ENCODE peak calls at places on chromosomes 3 and 15, in five cellular contexts. T, J, G, C and W are unnamed samples.

GRCh38 chr3:129114455-129114854 is 7.1 kb downstream of the RAB43 start:
- DNase-seq in J (no peak), G (no peak), T (no peak), C (no peak), W (no peak)

GRCh38 chr3:50423543-50423942 is 64.2 kb upstream of the TMEM115 start:
- DNase-seq in T (no peak), G (no peak), C (no peak), J (no peak), W (no peak)

GRCh38 chr3:48058089-48058488 is 41.9 kb upstream of the MAP4 start:
- DNase-seq in C (no peak), T (no peak), J (no peak), G (no peak), W (no peak)

GRCh38 chr15:48283361-48284157 is 47.7 kb upstream of the DUT start:
- DNase-seq in C (no peak), T (no peak), J (no peak), G (no peak), W (no peak)

GRCh38 chr3:194204793-194205065 is 68.8 kb downstream of the HES1 start:
- DNase-seq in T (no peak), J (no peak), G (no peak), C (no peak), W (no peak)

GRCh38 chr15:77654975-77655374 is 22.3 kb upstream of the LINGO1 start:
- DNase-seq in C (peak), J (no peak), G (no peak), T (no peak), W (no peak)

GRCh38 chr3:176780766-176781165 is 416.5 kb downstream of the TBL1XR1 start:
- DNase-seq in J (no peak), G (no peak), T (peak), C (no peak), W (no peak)

GRCh38 chr3:113912551-113913246 is 35.1 kb upstream of the ZDHHC23 start:
- DNase-seq in T (peak), G (no peak), J (no peak), C (peak), W (peak)

GRCh38 chr3:24472358-24472757 is 22.3 kb downstream of the THRB start:
- DNase-seq in C (peak), J (no peak), T (no peak), G (no peak), W (no peak)

GRCh38 chr3:18643290-18643689 is 218.2 kb upstream of the SATB1 start:
- DNase-seq in J (no peak), T (no peak), C (no peak), G (no peak), W (no peak)

GRCh38 chr3:142106536-142106935 is 42.8 kb downstream of the TFDP2 start:
- DNase-seq in T (no peak), C (no peak), J (no peak), G (no peak), W (no peak)

GRCh38 chr3:141575879-141576743 is 89.3 kb downstream of the RASA2 start:
- DNase-seq in C (peak), G (no peak), J (no peak), T (no peak), W (peak)

GRCh38 chr15:101045236-101045646 is 126.1 kb downstream of the LRRK1 start:
- DNase-seq in T (no peak), J (no peak), C (no peak), G (peak), W (no peak)

GRCh38 chr3:43153189-43154083 is 47.6 kb upstream of the POMGNT2 start:
- DNase-seq in T (no peak), J (no peak), G (no peak), C (no peak), W (no peak)

GRCh38 chr3:102454101-102454625 is 19.3 kb downstream of the ZPLD1 start:
- DNase-seq in C (no peak), T (no peak), G (no peak), J (no peak), W (no peak)

GRCh38 chr3:188772886-188773285 is 398.9 kb upstream of the TPRG1 start:
- DNase-seq in T (no peak), J (no peak), G (no peak), C (no peak), W (no peak)

GRCh38 chr3:152323834-152324233 is 55.1 kb downstream of the MBNL1 start:
- DNase-seq in T (no peak), J (no peak), C (no peak), G (no peak), W (peak)

GRCh38 chr15:45660231-45660979 is 25.6 kb downstream of the SQOR start:
- DNase-seq in G (no peak), C (no peak), J (no peak), T (no peak), W (no peak)

GRCh38 chr15:101258238-101259144 is 6.6 kb upstream of the CHSY1 start:
- DNase-seq in T (no peak), G (no peak), J (no peak), C (peak), W (peak)

GRCh38 chr3:153331676-153332075 is 169.7 kb downstream of the RAP2B start:
- DNase-seq in G (no peak), J (no peak), C (no peak), T (no peak), W (no peak)

GRCh38 chr15:68001811-68002210 is 52.3 kb upstream of the PIAS1 start:
- DNase-seq in T (no peak), J (no peak), C (no peak), G (no peak), W (no peak)

GRCh38 chr3:179528786-179529185 is 33.9 kb upstream of the ACTL6A start:
- DNase-seq in T (no peak), J (no peak), C (no peak), G (no peak), W (no peak)

GRCh38 chr15:94033014-94033682 is 198.2 kb upstream of the MCTP2 start:
- DNase-seq in C (no peak), G (no peak), T (no peak), J (no peak), W (no peak)

GRCh38 chr3:70703305-70704102 is 391.1 kb upstream of the MDFIC2 start:
- DNase-seq in C (no peak), J (no peak), G (no peak), T (no peak), W (no peak)

GRCh38 chr3:13083898-13084297 is 10.7 kb upstream of the IQSEC1 start:
- DNase-seq in T (no peak), G (no peak), C (no peak), J (no peak), W (no peak)

GRCh38 chr15:39365161-39365560 is 215.7 kb upstream of the THBS1 start:
- DNase-seq in T (no peak), G (no peak), J (no peak), C (peak), W (no peak)